ENCODE peak calls at places on chromosomes 16 and 17, in five cellular contexts. One of them, this sample, is unnamed. For H3K27me3, the result is how much of the 10 kb centered on the place peaks cover.

GRCh38 chr17:19371259-19372003 is 6.9 kb upstream of the MAPK7 start:
- DNase-seq in ovary: no peak
- DNase-seq in tibial artery: no peak
- DNase-seq in H7: no peak
- DNase-seq in BE2C: no peak
- DNase-seq in this sample: no peak

GRCh38 chr17:47131761-47132160 is 57.3 kb downstream of the CDC27 start:
- DNase-seq in ovary: no peak
- DNase-seq in tibial artery: no peak
- DNase-seq in H7: no peak
- DNase-seq in BE2C: no peak
- DNase-seq in this sample: no peak

GRCh38 chr16:56631197-56631596 is 1.3 kb upstream of the MT1M start:
- DNase-seq in ovary: no peak
- DNase-seq in tibial artery: no peak
- DNase-seq in H7: no peak
- DNase-seq in BE2C: no peak
- DNase-seq in this sample: no peak

GRCh38 chr16:11183951-11184350 is 72.1 kb downstream of the SOCS1 start:
- DNase-seq in ovary: no peak
- DNase-seq in tibial artery: no peak
- DNase-seq in H7: no peak
- DNase-seq in BE2C: no peak
- DNase-seq in this sample: no peak

GRCh38 chr16:2775317-2775716 is 1.8 kb downstream of the ELOB start:
- DNase-seq in ovary: peak
- DNase-seq in tibial artery: no peak
- DNase-seq in H7: no peak
- DNase-seq in BE2C: no peak
- DNase-seq in this sample: no peak

GRCh38 chr16:27751676-27752075 is 201.7 kb downstream of the KATNIP start:
- DNase-seq in ovary: no peak
- DNase-seq in tibial artery: no peak
- DNase-seq in H7: no peak
- DNase-seq in BE2C: no peak
- DNase-seq in this sample: no peak

GRCh38 chr17:21163101-21163500 is 36.3 kb downstream of the DHRS7B start:
- DNase-seq in ovary: no peak
- DNase-seq in tibial artery: no peak
- DNase-seq in H7: no peak
- DNase-seq in BE2C: no peak
- DNase-seq in this sample: no peak

GRCh38 chr16:68083239-68083781 is 1.9 kb upstream of the NFATC3 start:
- DNase-seq in ovary: no peak
- DNase-seq in tibial artery: no peak
- DNase-seq in H7: peak
- DNase-seq in BE2C: no peak
- DNase-seq in this sample: no peak

GRCh38 chr17:48023408-48024148 is 14.0 kb downstream of the COPZ2 start:
- DNase-seq in ovary: peak
- DNase-seq in tibial artery: peak
- DNase-seq in H7: peak
- DNase-seq in BE2C: peak
- DNase-seq in this sample: peak

GRCh38 chr17:63973930-63974593 is 1.3 kb upstream of the SCN4A start:
- DNase-seq in ovary: no peak
- DNase-seq in tibial artery: peak
- DNase-seq in H7: no peak
- DNase-seq in BE2C: no peak
- DNase-seq in this sample: no peak

GRCh38 chr16:54454616-54455015 is 168.0 kb upstream of the IRX3 start:
- DNase-seq in ovary: no peak
- DNase-seq in tibial artery: no peak
- DNase-seq in H7: no peak
- DNase-seq in BE2C: no peak
- DNase-seq in this sample: no peak

GRCh38 chr17:19979917-19980770 is 2.5 kb upstream of the AKAP10 start:
- DNase-seq in ovary: peak
- DNase-seq in tibial artery: peak
- DNase-seq in H7: peak
- DNase-seq in BE2C: no peak
- DNase-seq in this sample: peak

GRCh38 chr16:78150233-78150632 is 50.8 kb downstream of the WWOX start:
- DNase-seq in ovary: no peak
- DNase-seq in tibial artery: no peak
- DNase-seq in H7: no peak
- DNase-seq in BE2C: no peak
- DNase-seq in this sample: no peak

GRCh38 chr17:1776857-1777256 is 15.0 kb downstream of the SERPINF1 start:
- DNase-seq in ovary: no peak
- DNase-seq in tibial artery: no peak
- DNase-seq in H7: no peak
- DNase-seq in BE2C: no peak
- DNase-seq in this sample: no peak

GRCh38 chr17:1774390-1775176 is 12.7 kb downstream of the SERPINF1 start:
- DNase-seq in ovary: no peak
- DNase-seq in tibial artery: no peak
- DNase-seq in H7: peak
- DNase-seq in BE2C: no peak
- DNase-seq in this sample: no peak

GRCh38 chr17:1769826-1770477 is 8.1 kb downstream of the SERPINF1 start:
- DNase-seq in ovary: no peak
- DNase-seq in tibial artery: no peak
- DNase-seq in H7: peak
- DNase-seq in BE2C: no peak
- DNase-seq in this sample: no peak

GRCh38 chr17:1776328-1776727 is 14.5 kb downstream of the SERPINF1 start:
- DNase-seq in ovary: no peak
- DNase-seq in tibial artery: no peak
- DNase-seq in H7: no peak
- DNase-seq in BE2C: no peak
- DNase-seq in this sample: peak

DNA sequence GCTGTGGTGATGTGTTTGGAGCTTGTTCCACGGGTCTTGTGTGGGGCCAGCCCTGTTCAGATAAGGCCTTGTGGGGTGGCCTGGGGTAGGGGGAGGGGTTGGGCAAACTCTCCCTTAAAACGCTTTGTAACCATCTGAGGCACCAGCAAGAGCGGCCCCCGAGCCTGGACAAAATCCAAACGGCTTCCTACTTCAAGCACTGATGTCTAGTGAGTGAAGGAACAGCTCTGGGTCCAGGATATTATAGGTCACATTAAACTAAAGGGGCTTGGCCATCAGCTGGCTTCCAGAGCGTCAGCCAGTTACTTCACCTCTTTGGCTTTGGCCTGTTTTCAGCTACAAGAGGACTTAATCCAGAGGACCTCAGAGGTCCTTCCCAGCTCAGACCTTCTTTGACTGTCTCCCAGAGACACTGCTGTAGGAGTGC is 11.9 kb downstream of the SERPINF1 start:
- DNase-seq in ovary: peak
- DNase-seq in tibial artery: no peak
- DNase-seq in H7: peak
- DNase-seq in BE2C: no peak
- DNase-seq in this sample: peak
- H3K27me3 ChIP-seq in ovary: under half
- H3K27me3 ChIP-seq in tibial artery: under half
- H3K27me3 ChIP-seq in H7: under half
- H3K27me3 ChIP-seq in BE2C: under half
- H3K27me3 ChIP-seq in this sample: under half

GRCh38 chr17:45894022-45894784 is at the start of gene MAPT:
- DNase-seq in ovary: peak
- DNase-seq in tibial artery: peak
- DNase-seq in H7: peak
- DNase-seq in BE2C: peak
- DNase-seq in this sample: peak

GRCh38 chr17:45893725-45894021 is 681 bp upstream of the MAPT start:
- DNase-seq in ovary: no peak
- DNase-seq in tibial artery: no peak
- DNase-seq in H7: no peak
- DNase-seq in BE2C: no peak
- DNase-seq in this sample: no peak

GRCh38 chr17:45888392-45888791 is 6.0 kb upstream of the MAPT start:
- DNase-seq in ovary: no peak
- DNase-seq in tibial artery: no peak
- DNase-seq in H7: no peak
- DNase-seq in BE2C: no peak
- DNase-seq in this sample: no peak

GRCh38 chr17:45886852-45887251 is 7.5 kb upstream of the MAPT start:
- DNase-seq in ovary: no peak
- DNase-seq in tibial artery: no peak
- DNase-seq in H7: no peak
- DNase-seq in BE2C: no peak
- DNase-seq in this sample: no peak

GRCh38 chr17:45889579-45889978 is 4.8 kb upstream of the MAPT start:
- DNase-seq in ovary: no peak
- DNase-seq in tibial artery: no peak
- DNase-seq in H7: peak
- DNase-seq in BE2C: peak
- DNase-seq in this sample: no peak
- H3K27me3 ChIP-seq in ovary: under half
- H3K27me3 ChIP-seq in tibial artery: under half
- H3K27me3 ChIP-seq in H7: under half
- H3K27me3 ChIP-seq in BE2C: under half
- H3K27me3 ChIP-seq in this sample: under half

DNA sequence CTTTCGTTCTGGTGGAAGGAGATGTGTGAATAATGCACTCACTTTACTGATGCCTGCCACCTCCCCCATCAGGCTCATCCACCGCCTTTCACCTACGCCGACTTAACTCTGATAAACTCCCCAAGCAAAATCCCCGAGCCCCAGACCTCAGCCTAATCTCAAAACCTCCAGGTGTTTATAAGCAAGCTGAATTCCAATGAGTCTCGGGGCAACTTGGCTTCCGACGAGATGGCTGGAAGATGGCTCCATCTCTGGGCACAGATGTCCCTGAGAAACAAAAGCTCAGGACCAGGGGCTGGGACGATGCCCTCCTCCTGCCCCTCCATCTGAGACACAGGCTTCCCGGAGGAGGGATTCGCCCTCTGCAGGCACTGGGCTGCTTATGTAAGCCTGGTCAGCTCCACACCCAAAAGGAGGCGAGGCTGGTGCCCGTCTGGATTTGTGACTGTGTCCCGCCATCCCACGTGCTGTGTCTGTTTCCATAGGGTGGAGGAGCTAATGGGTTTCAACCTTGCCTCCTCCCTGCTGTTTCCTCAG is 386.4 kb upstream of the TNRC6C start:
- DNase-seq in ovary: no peak
- DNase-seq in tibial artery: peak
- DNase-seq in H7: peak
- DNase-seq in BE2C: no peak
- DNase-seq in this sample: no peak
- H3K27me3 ChIP-seq in ovary: under half
- H3K27me3 ChIP-seq in tibial artery: under half
- H3K27me3 ChIP-seq in H7: under half
- H3K27me3 ChIP-seq in BE2C: under half
- H3K27me3 ChIP-seq in this sample: under half

DNA sequence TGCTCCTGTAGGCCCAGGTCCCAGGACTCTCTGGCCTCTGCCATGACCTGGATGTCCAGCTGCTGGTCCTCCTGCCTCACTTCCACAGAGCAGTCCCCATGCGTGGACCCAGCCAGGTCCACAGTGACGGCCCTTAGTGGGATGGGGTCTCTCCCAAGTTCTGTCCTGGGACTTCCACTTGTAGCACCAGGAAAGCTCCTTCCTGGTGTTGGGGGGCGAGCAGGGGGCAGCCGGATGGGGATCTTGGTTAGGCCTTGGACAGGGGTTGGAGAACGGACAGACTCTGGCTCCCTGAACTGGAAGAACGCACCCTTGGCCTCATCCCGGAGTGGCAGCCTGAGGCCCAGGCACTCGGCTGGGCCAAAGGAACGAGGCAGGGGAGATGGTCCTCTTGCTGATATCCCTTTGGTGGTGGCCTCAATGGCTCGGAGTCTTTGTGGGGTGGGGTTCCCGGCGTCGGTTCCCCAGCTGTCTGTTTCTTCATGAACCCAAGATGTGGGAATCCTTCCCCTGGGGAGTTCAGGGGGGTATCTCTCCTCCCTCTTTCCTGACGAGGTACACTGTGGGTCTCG is 7.2 kb downstream of the GAS2L2 start:
- DNase-seq in ovary: no peak
- DNase-seq in tibial artery: no peak
- DNase-seq in H7: peak
- DNase-seq in BE2C: no peak
- DNase-seq in this sample: no peak
- H3K27me3 ChIP-seq in ovary: under half
- H3K27me3 ChIP-seq in tibial artery: under half
- H3K27me3 ChIP-seq in H7: under half
- H3K27me3 ChIP-seq in BE2C: under half
- H3K27me3 ChIP-seq in this sample: under half

DNA sequence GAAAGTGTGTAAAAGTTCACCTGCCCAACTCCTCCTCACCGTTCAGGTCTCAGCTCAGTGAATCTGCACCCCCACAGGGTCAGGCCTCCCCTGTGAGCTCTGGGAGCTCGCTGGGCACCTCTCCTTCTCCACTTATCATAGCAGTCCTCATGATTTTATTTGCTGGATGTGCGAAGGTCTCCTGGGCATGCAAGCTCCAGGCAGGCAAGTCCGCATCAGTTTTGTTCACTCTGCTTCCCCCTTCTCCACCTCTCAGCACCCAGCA is 112.8 kb downstream of the ZNF423 start:
- DNase-seq in ovary: no peak
- DNase-seq in tibial artery: no peak
- DNase-seq in H7: no peak
- DNase-seq in BE2C: no peak
- DNase-seq in this sample: no peak
- H3K27me3 ChIP-seq in ovary: under half
- H3K27me3 ChIP-seq in tibial artery: under half
- H3K27me3 ChIP-seq in H7: under half
- H3K27me3 ChIP-seq in BE2C: under half
- H3K27me3 ChIP-seq in this sample: under half

GRCh38 chr17:79788455-79788854 is 8.4 kb downstream of the CBX8 start:
- DNase-seq in ovary: no peak
- DNase-seq in tibial artery: no peak
- DNase-seq in H7: peak
- DNase-seq in BE2C: no peak
- DNase-seq in this sample: no peak

GRCh38 chr17:79788989-79789942 is 7.6 kb downstream of the CBX8 start:
- DNase-seq in ovary: no peak
- DNase-seq in tibial artery: no peak
- DNase-seq in H7: peak
- DNase-seq in BE2C: no peak
- DNase-seq in this sample: peak

GRCh38 chr17:79791354-79792123 is 5.3 kb downstream of the CBX8 start:
- DNase-seq in ovary: no peak
- DNase-seq in tibial artery: no peak
- DNase-seq in H7: peak
- DNase-seq in BE2C: no peak
- DNase-seq in this sample: peak

GRCh38 chr17:79790805-79791353 is 6.0 kb downstream of the CBX8 start:
- DNase-seq in ovary: no peak
- DNase-seq in tibial artery: no peak
- DNase-seq in H7: peak
- DNase-seq in BE2C: no peak
- DNase-seq in this sample: peak

GRCh38 chr17:79789943-79790804 is 6.7 kb downstream of the CBX8 start:
- DNase-seq in ovary: peak
- DNase-seq in tibial artery: no peak
- DNase-seq in H7: peak
- DNase-seq in BE2C: peak
- DNase-seq in this sample: peak
- H3K27me3 ChIP-seq in ovary: under half
- H3K27me3 ChIP-seq in tibial artery: under half
- H3K27me3 ChIP-seq in H7: half or more
- H3K27me3 ChIP-seq in BE2C: under half
- H3K27me3 ChIP-seq in this sample: under half

This sample was measured in right cardiac atrium.